ENCODE peak calls at places on chromosomes 5 and 9, in ten cellular contexts. I is tibial nerve; S is tibial artery; T is gastrocnemius medialis; R is breast epithelium; Y is cardiac muscle cell; H is A673; Z is CD8-positive, alpha-beta T cell; J is BE2C; F is ovary. W is an unnamed sample. For H3K4me1, the result is how much of the 10 kb centered on the place peaks cover.

GRCh38 chr9:123349691-123350480 is 6.1 kb upstream of the CRB2 start:
- DNase-seq in J (peak), Y (peak), H (peak), I (peak), F (peak), T (peak), S (no peak), Z (peak), R (peak), W (peak)

GRCh38 chr9:5665059-5665458 is 36.2 kb downstream of the RIC1 start:
- DNase-seq in Z (no peak), S (no peak), H (no peak), F (no peak), Y (no peak), R (no peak), T (no peak), J (no peak), I (no peak), W (no peak)

GRCh38 chr5:143828710-143829109 is 16.7 kb downstream of the HMHB1 start:
- DNase-seq in Z (no peak), Y (no peak), T (no peak), F (no peak), R (no peak), J (no peak), I (no peak), S (no peak), H (no peak), W (no peak)

GRCh38 chr9:121735065-121735791 is 83.8 kb downstream of the DAB2IP start:
- DNase-seq in I (no peak), Y (peak), S (no peak), J (peak), F (no peak), T (no peak), Z (no peak), R (no peak), H (peak), W (no peak)

GRCh38 chr5:143200781-143201398 is 202.6 kb downstream of the NR3C1 start:
- DNase-seq in H (no peak), I (no peak), R (no peak), F (no peak), T (peak), J (peak), Z (no peak), Y (no peak), S (peak), W (peak)

GRCh38 chr5:1315709-1316587 is 21.1 kb upstream of the TERT start:
- DNase-seq in S (peak), T (no peak), I (no peak), H (no peak), R (peak), F (no peak), J (no peak), Y (no peak), Z (peak), W (no peak)

GRCh38 chr9:138049779-138050471 is 172.3 kb downstream of the CACNA1B start:
- DNase-seq in T (no peak), R (peak), J (no peak), I (no peak), Y (no peak), S (no peak), F (no peak), H (no peak), Z (no peak), W (no peak)

GRCh38 chr5:134873987-134874830 is at the start of gene TXNDC15:
- DNase-seq in T (peak), Y (peak), Z (peak), S (peak), H (peak), F (peak), I (peak), J (peak), R (peak), W (peak)

GRCh38 chr5:38540348-38540747 is 16.1 kb downstream of the LIFR start:
- DNase-seq in J (peak), H (no peak), Y (peak), R (peak), T (peak), S (peak), I (no peak), F (peak), Z (no peak), W (peak)

GRCh38 chr9:133608881-133609280 is 308 bp downstream of the FAM163B start:
- DNase-seq in F (no peak), J (no peak), T (no peak), S (no peak), Y (no peak), R (no peak), Z (no peak), H (no peak), I (no peak), W (no peak)

GRCh38 chr9:95511952-95512750 is 4.6 kb downstream of the PTCH1 start:
- DNase-seq in J (peak), T (no peak), S (no peak), I (no peak), F (no peak), R (no peak), H (peak), Z (no peak), Y (peak), W (no peak)

GRCh38 chr5:43702815-43703214 is 99.8 kb downstream of the NNT start:
- DNase-seq in T (no peak), I (peak), J (peak), H (peak), S (no peak), R (no peak), Z (no peak), F (no peak), Y (no peak), W (no peak)

GRCh38 chr9:131585375-131585774 is 40.1 kb downstream of the PRRT1B start:
- DNase-seq in I (no peak), T (no peak), J (no peak), H (no peak), F (no peak), R (no peak), Z (peak), Y (no peak), S (no peak), W (no peak)

GRCh38 chr5:82509726-82510125 is 231.6 kb upstream of the RPS23 start:
- DNase-seq in J (no peak), H (no peak), Y (no peak), I (no peak), F (no peak), R (no peak), S (no peak), T (no peak), Z (no peak), W (no peak)

DNA sequence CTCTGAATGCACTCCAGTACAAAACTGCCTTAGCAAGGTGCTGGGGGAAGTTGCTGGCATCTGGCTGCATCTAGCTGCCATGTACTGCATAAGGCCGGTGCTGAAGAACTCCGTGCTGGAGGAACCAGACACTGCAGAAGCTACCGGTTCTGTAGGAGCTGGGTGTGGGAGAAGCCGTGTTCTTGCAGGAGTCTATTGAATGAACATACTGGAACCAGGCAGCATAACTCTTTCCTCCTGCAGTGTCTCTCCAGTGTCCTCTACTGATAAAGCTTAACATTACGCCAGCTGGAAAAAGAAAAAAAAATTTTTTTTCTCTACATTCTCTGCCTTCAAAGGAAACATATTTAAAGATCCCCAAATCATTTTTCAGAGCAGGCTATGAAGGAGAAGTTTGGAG is 38.5 kb downstream of the VPS13A start:
- DNase-seq in F (no peak), I (no peak), T (no peak), H (peak), R (no peak), Y (peak), J (peak), Z (no peak), S (no peak), W (no peak)
- TF ChIP-seq CTCF in F (no peak), I (no peak), T (peak), H (peak), R (no peak), Y (peak), J (peak), Z (no peak), S (peak), W (no peak)

GRCh38 chr9:99588747-99589146 is 232.9 kb upstream of the NR4A3 start:
- DNase-seq in F (no peak), I (no peak), Y (no peak), S (no peak), H (no peak), R (no peak), J (no peak), Z (no peak), T (no peak), W (no peak)

GRCh38 chr9:99591770-99592169 is 229.9 kb upstream of the NR4A3 start:
- DNase-seq in Y (no peak), F (no peak), J (no peak), R (no peak), H (no peak), I (no peak), Z (no peak), T (no peak), S (no peak), W (no peak)

GRCh38 chr9:99590879-99591278 is 230.8 kb upstream of the NR4A3 start:
- DNase-seq in I (no peak), T (no peak), R (no peak), S (no peak), F (no peak), H (no peak), Z (no peak), J (no peak), Y (no peak), W (no peak)

GRCh38 chr9:99592834-99593584 is 228.7 kb upstream of the NR4A3 start:
- DNase-seq in F (no peak), I (no peak), S (no peak), H (no peak), J (no peak), Z (no peak), Y (no peak), R (no peak), T (no peak), W (no peak)

DNA sequence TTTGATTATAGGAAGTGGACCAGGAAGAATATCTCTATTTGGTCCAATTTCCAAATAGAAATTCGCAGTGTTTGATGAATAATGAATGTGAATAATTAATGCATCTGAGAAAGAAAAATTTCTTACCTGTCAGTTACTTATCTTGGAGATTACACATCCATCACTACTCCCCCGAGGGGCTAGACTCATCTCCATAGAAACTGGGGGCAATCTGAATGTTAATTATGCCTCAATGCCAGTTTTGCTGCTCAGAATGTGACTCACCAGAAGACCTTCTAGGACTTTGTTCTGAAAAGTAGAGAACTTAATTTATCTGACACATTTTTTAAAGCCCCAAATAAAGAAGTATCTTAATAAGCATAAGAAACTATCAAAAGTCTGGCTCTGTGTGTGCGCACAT is 233.4 kb upstream of the NR4A3 start:
- DNase-seq in Z (no peak), I (no peak), Y (no peak), J (no peak), T (no peak), S (no peak), F (no peak), H (no peak), R (no peak), W (no peak)
- H3K4me1 ChIP-seq in Z (under half), I (under half), Y (under half), J (under half), T (under half), S (under half), F (under half), H (under half), R (under half), W (under half)

DNA sequence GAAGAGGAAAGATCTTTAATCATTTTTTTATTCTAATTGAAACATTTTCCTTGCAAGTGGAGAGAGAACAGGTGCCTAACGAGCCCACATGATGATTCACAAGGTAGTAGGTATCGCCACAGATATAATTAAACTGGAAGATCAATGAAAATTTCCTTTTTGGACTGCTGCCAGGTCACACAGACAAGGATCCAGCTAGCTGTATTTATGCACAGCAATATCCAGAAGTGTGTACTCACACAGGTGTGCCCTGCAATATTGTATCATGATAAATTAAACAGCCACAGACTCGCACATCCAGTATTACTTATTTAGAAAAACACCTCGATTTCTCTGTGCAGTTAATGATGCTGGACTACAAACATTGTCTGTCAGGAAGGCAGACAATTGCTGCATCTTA is 293.9 kb upstream of the SMARCA2 start:
- DNase-seq in H (no peak), S (no peak), F (no peak), J (no peak), Z (no peak), R (no peak), I (no peak), T (no peak), Y (no peak), W (no peak)
- TF ChIP-seq CTCF in H (no peak), S (no peak), F (no peak), J (no peak), Z (no peak), R (no peak), I (no peak), T (no peak), Y (no peak), W (no peak)

GRCh38 chr9:90802534-90802933 is 915 bp downstream of the SYK start:
- DNase-seq in J (no peak), H (no peak), R (no peak), I (no peak), F (no peak), S (no peak), Z (no peak), T (no peak), Y (no peak), W (no peak)
- H3K4me1 ChIP-seq in J (under half), H (under half), R (under half), I (under half), F (under half), S (under half), Z (under half), T (under half), Y (under half), W (under half)

DNA sequence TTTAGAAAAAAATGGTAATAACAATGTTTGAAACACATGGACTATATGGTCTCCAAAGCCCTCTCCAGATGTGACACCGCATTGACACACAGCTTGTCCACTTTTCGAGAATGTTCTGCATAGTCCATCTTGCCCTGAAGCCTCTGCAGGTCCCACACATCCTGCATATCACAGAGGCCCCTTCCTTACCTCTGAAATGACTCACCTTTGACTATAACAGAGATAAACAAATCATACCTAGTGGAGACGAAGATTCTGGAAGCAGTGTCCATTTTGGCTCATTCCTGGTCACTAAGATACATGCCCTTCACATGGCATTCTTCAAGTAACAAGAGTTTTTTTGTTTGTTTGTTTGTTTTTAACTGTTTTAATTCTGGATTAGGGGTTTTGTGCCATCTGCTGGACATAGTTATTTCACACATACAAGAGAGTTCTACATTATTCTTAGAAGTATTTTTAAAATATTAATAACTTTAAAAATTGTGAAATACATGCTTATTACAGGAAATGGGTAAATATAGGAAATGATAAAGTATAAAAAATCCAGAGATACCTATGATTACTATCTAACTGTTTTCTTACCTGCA is 5.1 kb downstream of the ARL14EPL start:
- DNase-seq in T (no peak), I (no peak), S (no peak), R (no peak), Y (no peak), Z (no peak), F (no peak), J (no peak), H (no peak), W (no peak)
- TF ChIP-seq CTCF in T (no peak), I (no peak), S (no peak), R (no peak), Y (peak), Z (no peak), F (no peak), J (no peak), H (peak), W (no peak)

GRCh38 chr9:136586391-136586790 is 40.5 kb upstream of the NOTCH1 start:
- DNase-seq in I (no peak), Z (no peak), Y (no peak), T (no peak), H (no peak), J (no peak), F (no peak), R (no peak), S (no peak), W (no peak)
- H3K4me1 ChIP-seq in I (under half), Z (under half), Y (under half), T (under half), H (under half), J (under half), F (under half), R (under half), S (under half), W (half or more)